ENCODE peak calls at places on chromosomes 5 and 9, in seven cellular contexts. R, F, U, K, O, I and J are unnamed samples.

GRCh38 chr5:10329808-10330481 is 22.2 kb upstream of the CMBL start:
- DNase-seq in R (no peak), F (no peak), U (no peak), K (no peak), O (peak; percentile 54), I (peak; percentile 66), J (peak; percentile 80)

GRCh38 chr5:6920628-6921256 is 207.5 kb downstream of the TENT4A start:
- DNase-seq in R (no peak), F (no peak), U (no peak), K (no peak), O (no peak), I (no peak), J (no peak)

GRCh38 chr9:20032413-20033006 is 243.7 kb upstream of the SLC24A2 start:
- DNase-seq in R (no peak), F (no peak), U (no peak), K (no peak), O (peak; percentile 23), I (no peak), J (no peak)

GRCh38 chr9:129143461-129143927 is 32.3 kb downstream of the PTPA start:
- DNase-seq in R (peak; percentile 48), F (peak; percentile 94), U (peak; percentile 57), K (no peak), O (peak; percentile 94), I (no peak), J (peak; percentile 86)

GRCh38 chr5:176662371-176663333 is 15.4 kb downstream of the TSPAN17 start:
- DNase-seq in R (no peak), F (peak; percentile 63), U (no peak), K (no peak), O (no peak), I (no peak), J (no peak)

GRCh38 chr5:138000102-138000723 is 32.7 kb downstream of the FAM13B start:
- DNase-seq in R (peak; percentile 77), F (no peak), U (no peak), K (no peak), O (peak; percentile 81), I (no peak), J (no peak)

GRCh38 chr5:80866372-80866771 is 93.8 kb upstream of the RASGRF2 start:
- DNase-seq in R (no peak), F (no peak), U (no peak), K (no peak), O (no peak), I (no peak), J (no peak)

GRCh38 chr9:89357331-89358197 is 39.3 kb downstream of the SECISBP2 start:
- DNase-seq in R (peak; percentile 85), F (no peak), U (no peak), K (no peak), O (no peak), I (no peak), J (no peak)

GRCh38 chr5:1536298-1537165 is 12.8 kb upstream of the LPCAT1 start:
- DNase-seq in R (peak; percentile 30), F (no peak), U (peak; percentile 28), K (peak; percentile 72), O (peak; percentile 48), I (no peak), J (peak; percentile 60)

GRCh38 chr5:61563401-61563800 is 231.3 kb downstream of the ZSWIM6 start:
- DNase-seq in R (no peak), F (no peak), U (no peak), K (no peak), O (no peak), I (no peak), J (no peak)

GRCh38 chr9:83199240-83199639 is 136.3 kb upstream of the RASEF start:
- DNase-seq in R (peak; percentile 44), F (no peak), U (no peak), K (no peak), O (peak; percentile 26), I (no peak), J (no peak)

GRCh38 chr5:140567136-140567818 is 2.6 kb downstream of the SLC35A4 start:
- DNase-seq in R (no peak), F (peak; percentile 75), U (no peak), K (no peak), O (no peak), I (no peak), J (no peak)
- H3K27ac ChIP-seq in R (no peak overlapping the region), F (no peak overlapping the region), U (peak overlapping the region; percentile 74), K (no peak overlapping the region), O (no peak overlapping the region), I (no peak overlapping the region), J (no peak overlapping the region)

GRCh38 chr9:136541709-136542108 is 4.1 kb downstream of the NOTCH1 start:
- DNase-seq in R (no peak), F (no peak), U (no peak), K (no peak), O (no peak), I (no peak), J (no peak)
- H3K4me3 ChIP-seq in R (no peak overlapping the region), F (no peak overlapping the region), U (no peak overlapping the region), K (no peak overlapping the region), O (no peak overlapping the region), I (no peak overlapping the region), J (no peak overlapping the region)

GRCh38 chr9:91894023-91894422 is 56.0 kb downstream of the ROR2 start:
- DNase-seq in R (no peak), F (no peak), U (no peak), K (no peak), O (no peak), I (no peak), J (no peak)

GRCh38 chr9:91897201-91897600 is 52.8 kb downstream of the ROR2 start:
- DNase-seq in R (no peak), F (no peak), U (no peak), K (no peak), O (no peak), I (no peak), J (no peak)

GRCh38 chr9:91896096-91896495 is 53.9 kb downstream of the ROR2 start:
- DNase-seq in R (no peak), F (no peak), U (no peak), K (no peak), O (no peak), I (no peak), J (no peak)

GRCh38 chr9:91898451-91899433 is 51.3 kb downstream of the ROR2 start:
- DNase-seq in R (peak; percentile 9), F (peak; percentile 80), U (no peak), K (no peak), O (peak; percentile 82), I (no peak), J (peak; percentile 92)

GRCh38 chr9:91896513-91897121 is 53.4 kb downstream of the ROR2 start:
- DNase-seq in R (no peak), F (peak; percentile 76), U (no peak), K (no peak), O (peak; percentile 42), I (no peak), J (peak; percentile 84)
- H3K27ac ChIP-seq in R (no peak overlapping the region), F (no peak overlapping the region), U (no peak overlapping the region), K (no peak overlapping the region), O (peak overlapping the region; percentile 79), I (peak overlapping the region; percentile 22), J (peak overlapping the region; percentile 94)

GRCh38 chr9:2026598-2026997 is 11.5 kb downstream of the SMARCA2 start:
- DNase-seq in R (no peak), F (no peak), U (no peak), K (peak; percentile 56), O (no peak), I (no peak), J (no peak)

GRCh38 chr9:2029666-2030170 is 14.6 kb downstream of the SMARCA2 start:
- DNase-seq in R (no peak), F (no peak), U (no peak), K (no peak), O (no peak), I (no peak), J (no peak)

GRCh38 chr9:2026181-2026580 is 11.0 kb downstream of the SMARCA2 start:
- DNase-seq in R (no peak), F (no peak), U (no peak), K (no peak), O (no peak), I (no peak), J (no peak)

GRCh38 chr9:2028888-2029287 is 13.7 kb downstream of the SMARCA2 start:
- DNase-seq in R (no peak), F (no peak), U (no peak), K (no peak), O (no peak), I (no peak), J (no peak)

DNA sequence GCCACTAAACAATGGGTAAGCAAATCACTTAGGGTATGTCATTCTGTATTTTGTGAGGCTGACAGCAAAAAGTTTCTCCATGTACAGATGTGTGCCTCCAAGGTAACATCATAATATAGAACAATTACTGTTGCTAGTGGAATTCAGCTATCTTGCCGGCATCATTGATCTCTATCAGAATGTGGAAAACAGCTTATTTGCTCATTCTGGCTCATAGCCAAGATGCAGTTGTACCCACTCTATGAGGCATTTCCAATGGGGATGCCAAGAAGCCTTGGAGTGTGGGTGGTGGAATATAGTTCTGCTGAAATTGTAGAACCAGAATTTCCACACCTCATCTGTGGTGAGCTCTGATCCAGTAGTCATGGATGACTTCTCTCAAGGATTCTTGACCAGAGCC is 12.6 kb downstream of the SMARCA2 start:
- DNase-seq in R (no peak), F (no peak), U (no peak), K (no peak), O (no peak), I (no peak), J (no peak)
- H3K4me3 ChIP-seq in R (no peak overlapping the region), F (no peak overlapping the region), U (no peak overlapping the region), K (no peak overlapping the region), O (no peak overlapping the region), I (no peak overlapping the region), J (no peak overlapping the region)

DNA sequence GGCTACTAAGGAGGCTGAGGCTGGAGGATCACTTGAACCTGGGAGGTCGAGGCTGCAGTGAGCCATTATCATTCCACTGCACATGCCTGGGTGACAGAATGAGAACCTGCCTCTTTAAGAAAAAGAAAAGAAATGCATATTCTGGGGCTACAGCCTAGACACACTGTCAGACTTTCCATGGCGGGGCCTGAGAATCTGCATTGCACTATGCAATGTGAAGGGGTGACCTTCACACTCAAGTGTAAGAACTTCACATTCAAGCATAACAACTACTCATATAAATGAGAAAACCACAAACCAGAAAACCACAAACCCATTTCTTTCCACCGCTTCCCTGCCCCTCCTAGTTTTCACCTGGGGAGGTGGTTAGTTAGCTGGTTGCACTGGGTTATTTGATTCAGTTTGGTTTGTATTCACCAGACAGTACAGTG is 18.0 kb upstream of the FBP2 start:
- DNase-seq in R (no peak), F (no peak), U (no peak), K (no peak), O (no peak), I (no peak), J (no peak)
- H3K27ac ChIP-seq in R (peak overlapping the region; percentile 52), F (no peak overlapping the region), U (no peak overlapping the region), K (no peak overlapping the region), O (no peak overlapping the region), I (no peak overlapping the region), J (no peak overlapping the region)

DNA sequence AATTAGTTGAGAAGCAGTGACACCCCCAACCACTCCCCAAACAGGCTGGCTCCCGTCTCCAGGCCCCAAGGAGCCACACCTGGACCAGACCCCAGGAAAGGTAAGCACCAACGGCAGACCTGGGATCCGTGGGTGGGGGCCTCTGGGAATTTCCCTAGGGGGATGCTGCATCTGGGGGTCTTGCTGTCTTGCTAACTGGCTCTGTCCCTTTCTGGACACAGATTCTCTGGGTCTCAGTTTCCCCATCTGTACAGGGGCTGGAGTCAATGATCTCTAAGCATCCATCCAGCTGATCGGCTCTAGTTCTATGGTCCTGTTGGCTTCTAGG is 27.9 kb upstream of the IL17B start:
- DNase-seq in R (no peak), F (no peak), U (no peak), K (no peak), O (no peak), I (no peak), J (no peak)
- H3K4me3 ChIP-seq in R (no peak overlapping the region), F (peak overlapping the region; percentile 73), U (peak overlapping the region; percentile 34), K (no peak overlapping the region), O (peak overlapping the region; percentile 77), I (peak overlapping the region; percentile 75), J (peak overlapping the region; percentile 80)

GRCh38 chr9:90393355-90394152 is 249.1 kb downstream of the DIRAS2 start:
- DNase-seq in R (peak; percentile 0), F (no peak), U (peak; percentile 56), K (no peak), O (no peak), I (no peak), J (no peak)

GRCh38 chr9:90394866-90395265 is 247.8 kb downstream of the DIRAS2 start:
- DNase-seq in R (no peak), F (no peak), U (no peak), K (no peak), O (no peak), I (no peak), J (no peak)
- H3K27ac ChIP-seq in R (no peak overlapping the region), F (no peak overlapping the region), U (no peak overlapping the region), K (no peak overlapping the region), O (peak overlapping the region; percentile 98), I (no peak overlapping the region), J (no peak overlapping the region)